ENCODE peak calls at places on chromosomes 5 and 9, in four cellular contexts. B is mammary epithelial cell, L is RCC 7860, E is NCI-H1092 treated with DMSO at 0.1 percent for 48 hours. H is an unnamed sample.

GRCh38 chr9:95874989-95875304 is 544 bp upstream of the ERCC6L2 start:
- DNase-seq in L (peak), B (peak), E (peak), H (peak)

GRCh38 chr9:69971643-69972449 is 71.8 kb upstream of the MAMDC2 start:
- DNase-seq in B (peak), L (peak), E (peak), H (no peak)

GRCh38 chr9:35619800-35620158 is 1.6 kb upstream of the CD72 start:
- DNase-seq in E (no peak), L (no peak), B (no peak), H (no peak)

GRCh38 chr9:31034311-31034710 is 1350.1 kb upstream of the ACO1 start:
- DNase-seq in L (no peak), E (peak), B (no peak), H (no peak)

GRCh38 chr9:114307323-114308250 is 15.3 kb upstream of the ORM1 start:
- DNase-seq in L (no peak), E (no peak), B (no peak), H (no peak)

GRCh38 chr9:128688501-128689292 is at the start of gene SET:
- DNase-seq in B (peak), E (peak), L (peak), H (peak)

GRCh38 chr9:114953917-114954316 is 23.5 kb upstream of the TNFSF8 start:
- DNase-seq in L (peak), E (no peak), B (peak), H (no peak)

GRCh38 chr9:134625361-134626140 is 16.1 kb upstream of the COL5A1 start:
- DNase-seq in E (no peak), L (peak), B (no peak), H (no peak)

GRCh38 chr5:93580387-93581100 is 475 bp downstream of the NR2F1-AS1 start:
- DNase-seq in L (no peak), E (peak), B (peak), H (no peak)

GRCh38 chr5:9589049-9589835 is 40.9 kb downstream of the TAS2R1 start:
- DNase-seq in E (no peak), B (no peak), L (no peak), H (no peak)

GRCh38 chr9:138100711-138101349 is 223.2 kb downstream of the CACNA1B start:
- DNase-seq in E (no peak), B (no peak), L (no peak), H (no peak)

H was measured in cortex of kidney.